ENCODE peak calls at places on chromosomes 12 and 14, in four cellular contexts. One of them, this sample, is unnamed.

GRCh38 chr12:44053550-44054243 is 217.8 kb downstream of the TMEM117 start:
- DNase-seq in Peyer's patch: no peak
- DNase-seq in neural crest cell: no peak
- DNase-seq in AG04450: no peak
- DNase-seq in this sample: no peak

GRCh38 chr14:83611906-83612305 is 1918.0 kb upstream of the FLRT2 start:
- DNase-seq in Peyer's patch: no peak
- DNase-seq in neural crest cell: no peak
- DNase-seq in AG04450: no peak
- DNase-seq in this sample: no peak

GRCh38 chr12:68497702-68498101 is 113.0 kb upstream of the RAP1B start:
- DNase-seq in Peyer's patch: no peak
- DNase-seq in neural crest cell: no peak
- DNase-seq in AG04450: peak; percentile 26
- DNase-seq in this sample: no peak

GRCh38 chr12:115998119-115998633 is 279.3 kb downstream of the MED13L start:
- DNase-seq in Peyer's patch: peak; percentile 61
- DNase-seq in neural crest cell: no peak
- DNase-seq in AG04450: peak; percentile 27
- DNase-seq in this sample: no peak

GRCh38 chr14:68137704-68138619 is 318.4 kb downstream of the RAD51B start:
- DNase-seq in Peyer's patch: peak; percentile 72
- DNase-seq in neural crest cell: peak; percentile 61
- DNase-seq in AG04450: peak; percentile 80
- DNase-seq in this sample: peak; percentile 77

GRCh38 chr12:98954506-98954905 is 309.4 kb downstream of the APAF1 start:
- DNase-seq in Peyer's patch: no peak
- DNase-seq in neural crest cell: no peak
- DNase-seq in AG04450: no peak
- DNase-seq in this sample: no peak

GRCh38 chr12:119693006-119693405 is 25.1 kb downstream of the PRKAB1 start:
- DNase-seq in Peyer's patch: peak; percentile 83
- DNase-seq in neural crest cell: no peak
- DNase-seq in AG04450: peak; percentile 52
- DNase-seq in this sample: no peak

GRCh38 chr12:66236969-66237368 is 48.0 kb downstream of the IRAK3 start:
- DNase-seq in Peyer's patch: no peak
- DNase-seq in neural crest cell: no peak
- DNase-seq in AG04450: no peak
- DNase-seq in this sample: no peak

GRCh38 chr12:64625243-64626077 is 15.2 kb downstream of the RASSF3 start:
- DNase-seq in Peyer's patch: peak; percentile 71
- DNase-seq in neural crest cell: no peak
- DNase-seq in AG04450: peak; percentile 76
- DNase-seq in this sample: no peak

GRCh38 chr12:19572920-19573558 is 133.7 kb downstream of the AEBP2 start:
- DNase-seq in Peyer's patch: no peak
- DNase-seq in neural crest cell: peak; percentile 9
- DNase-seq in AG04450: no peak
- DNase-seq in this sample: peak; percentile 61

GRCh38 chr12:94266796-94267529 is 118.6 kb downstream of the PLXNC1 start:
- DNase-seq in Peyer's patch: no peak
- DNase-seq in neural crest cell: no peak
- DNase-seq in AG04450: peak; percentile 43
- DNase-seq in this sample: no peak

GRCh38 chr12:12399906-12400305 is 43.0 kb downstream of the BORCS5 start:
- DNase-seq in Peyer's patch: no peak
- DNase-seq in neural crest cell: no peak
- DNase-seq in AG04450: no peak
- DNase-seq in this sample: no peak

GRCh38 chr12:12396727-12397126 is 39.8 kb downstream of the BORCS5 start:
- DNase-seq in Peyer's patch: no peak
- DNase-seq in neural crest cell: no peak
- DNase-seq in AG04450: no peak
- DNase-seq in this sample: no peak

GRCh38 chr12:12399161-12399560 is 42.3 kb downstream of the BORCS5 start:
- DNase-seq in Peyer's patch: no peak
- DNase-seq in neural crest cell: no peak
- DNase-seq in AG04450: no peak
- DNase-seq in this sample: no peak

GRCh38 chr12:12397184-12397583 is 40.3 kb downstream of the BORCS5 start:
- DNase-seq in Peyer's patch: no peak
- DNase-seq in neural crest cell: no peak
- DNase-seq in AG04450: no peak
- DNase-seq in this sample: no peak

DNA sequence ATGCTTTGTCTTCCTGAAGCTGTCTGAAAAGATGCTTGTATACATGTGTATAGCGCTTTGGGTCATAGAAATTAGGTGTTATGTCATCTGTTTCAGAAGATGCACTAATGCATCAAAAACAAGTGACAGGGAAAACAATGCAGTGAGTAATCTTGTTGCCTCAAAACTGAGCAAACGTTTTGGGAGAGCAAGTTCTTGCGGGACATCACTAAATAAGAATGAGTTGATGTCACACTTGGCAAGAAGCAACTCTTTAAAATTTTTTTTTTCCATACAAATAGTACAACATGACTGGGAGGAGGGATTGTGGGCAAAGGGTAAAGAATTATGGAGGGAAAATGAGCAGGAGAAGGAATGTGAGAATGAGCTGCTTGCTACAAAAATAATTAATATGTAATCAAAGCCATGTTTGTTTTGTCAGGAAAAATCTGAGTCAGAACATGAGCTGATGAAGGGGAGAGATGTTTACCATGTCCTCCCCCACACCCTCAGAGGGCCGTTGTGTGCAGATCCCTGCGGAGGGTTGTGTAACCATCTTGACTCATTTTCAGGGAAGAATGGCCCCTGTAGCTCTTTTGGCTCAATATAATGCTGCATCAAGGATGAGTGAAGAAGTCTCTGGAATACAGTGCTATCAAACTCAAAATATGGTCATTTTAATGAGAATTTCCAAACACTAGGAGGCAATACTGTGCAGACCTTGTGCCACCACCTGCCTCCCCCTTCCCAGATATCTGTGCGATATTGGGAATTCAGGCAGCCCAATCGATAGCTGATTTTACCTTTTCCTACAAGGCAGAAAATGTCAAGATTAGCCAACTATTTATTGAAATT is 41.4 kb downstream of the BORCS5 start:
- DNase-seq in Peyer's patch: peak; percentile 60
- DNase-seq in neural crest cell: no peak
- DNase-seq in AG04450: peak; percentile 89
- DNase-seq in this sample: no peak
- TF ChIP-seq CTCF in Peyer's patch: no peak
- TF ChIP-seq CTCF in neural crest cell: no peak
- TF ChIP-seq CTCF in AG04450: peak; percentile 14
- TF ChIP-seq CTCF in this sample: no peak

GRCh38 chr14:57189070-57189469 is 79.6 kb downstream of the EXOC5 start:
- DNase-seq in Peyer's patch: no peak
- DNase-seq in neural crest cell: no peak
- DNase-seq in AG04450: no peak
- DNase-seq in this sample: no peak
- TF ChIP-seq CTCF in Peyer's patch: no peak
- TF ChIP-seq CTCF in neural crest cell: peak; percentile 47
- TF ChIP-seq CTCF in AG04450: no peak
- TF ChIP-seq CTCF in this sample: no peak

DNA sequence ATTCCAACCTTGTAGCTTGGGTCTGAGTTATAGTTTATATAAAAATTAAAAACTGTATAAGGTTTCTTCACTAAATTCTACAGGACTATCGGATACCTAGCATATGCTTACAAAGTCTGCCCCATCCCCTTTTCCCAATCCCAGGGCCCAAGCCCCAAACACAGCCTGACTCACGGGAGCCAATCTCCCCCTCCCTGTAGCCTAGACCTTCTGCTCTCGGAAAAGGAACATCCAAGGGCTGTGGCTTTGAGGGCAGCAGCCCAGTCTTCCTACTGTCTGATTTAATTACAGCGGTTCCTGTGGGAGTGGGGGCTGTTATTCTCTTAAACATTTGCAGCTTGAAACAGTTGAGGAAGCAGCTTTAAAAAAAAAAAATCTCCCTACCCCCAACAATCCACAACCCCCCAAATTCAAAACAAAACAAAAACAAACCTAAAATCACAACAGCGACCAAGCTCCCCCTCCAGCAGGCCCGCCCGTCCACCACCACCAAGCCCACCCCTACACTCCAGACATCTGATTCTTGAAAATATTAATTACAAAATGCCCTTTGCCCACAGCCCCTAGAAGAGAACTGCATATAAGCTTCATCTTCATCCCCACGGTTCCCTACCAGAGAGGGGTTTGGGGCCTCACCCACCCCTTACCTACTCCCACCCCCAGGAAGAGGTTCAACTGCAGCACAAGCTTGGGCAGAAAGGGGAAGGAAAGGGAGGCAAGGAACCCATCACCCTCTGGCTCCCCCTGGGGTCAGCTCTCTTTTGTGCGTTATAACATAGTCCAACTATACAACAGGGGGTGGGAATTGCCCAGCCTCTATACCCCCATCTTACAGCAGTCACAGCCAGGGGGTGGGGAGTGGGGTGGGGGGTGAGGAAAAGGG is 1.1 kb upstream of the PRKAG1 start:
- DNase-seq in Peyer's patch: no peak
- DNase-seq in neural crest cell: no peak
- DNase-seq in AG04450: no peak
- DNase-seq in this sample: peak; percentile 54
- TF ChIP-seq CTCF in Peyer's patch: no peak
- TF ChIP-seq CTCF in neural crest cell: peak; percentile 48
- TF ChIP-seq CTCF in AG04450: peak; percentile 49
- TF ChIP-seq CTCF in this sample: peak; percentile 25

GRCh38 chr12:26798013-26798412 is 35.0 kb downstream of the ITPR2 start:
- DNase-seq in Peyer's patch: no peak
- DNase-seq in neural crest cell: no peak
- DNase-seq in AG04450: peak; percentile 78
- DNase-seq in this sample: no peak
- TF ChIP-seq CTCF in Peyer's patch: no peak
- TF ChIP-seq CTCF in neural crest cell: no peak
- TF ChIP-seq CTCF in AG04450: no peak
- TF ChIP-seq CTCF in this sample: no peak

GRCh38 chr14:89241934-89242670 is 174.9 kb downstream of the FOXN3 start:
- DNase-seq in Peyer's patch: no peak
- DNase-seq in neural crest cell: no peak
- DNase-seq in AG04450: no peak
- DNase-seq in this sample: no peak

GRCh38 chr14:89236846-89237245 is 180.2 kb downstream of the FOXN3 start:
- DNase-seq in Peyer's patch: no peak
- DNase-seq in neural crest cell: no peak
- DNase-seq in AG04450: no peak
- DNase-seq in this sample: no peak

GRCh38 chr14:89240414-89240813 is 176.6 kb downstream of the FOXN3 start:
- DNase-seq in Peyer's patch: no peak
- DNase-seq in neural crest cell: no peak
- DNase-seq in AG04450: peak; percentile 11
- DNase-seq in this sample: no peak

GRCh38 chr14:89241265-89241664 is 175.8 kb downstream of the FOXN3 start:
- DNase-seq in Peyer's patch: no peak
- DNase-seq in neural crest cell: no peak
- DNase-seq in AG04450: no peak
- DNase-seq in this sample: no peak

GRCh38 chr14:89237923-89238529 is 179.0 kb downstream of the FOXN3 start:
- DNase-seq in Peyer's patch: no peak
- DNase-seq in neural crest cell: no peak
- DNase-seq in AG04450: no peak
- DNase-seq in this sample: no peak
- TF ChIP-seq CTCF in Peyer's patch: no peak
- TF ChIP-seq CTCF in neural crest cell: peak; percentile 50
- TF ChIP-seq CTCF in AG04450: peak; percentile 45
- TF ChIP-seq CTCF in this sample: no peak

GRCh38 chr14:35252485-35252884 is 39.7 kb upstream of the PSMA6 start:
- DNase-seq in Peyer's patch: no peak
- DNase-seq in neural crest cell: no peak
- DNase-seq in AG04450: no peak
- DNase-seq in this sample: no peak
- TF ChIP-seq CTCF in Peyer's patch: no peak
- TF ChIP-seq CTCF in neural crest cell: no peak
- TF ChIP-seq CTCF in AG04450: no peak
- TF ChIP-seq CTCF in this sample: no peak

GRCh38 chr12:102874819-102875218 is 42.2 kb downstream of the PAH start:
- DNase-seq in Peyer's patch: no peak
- DNase-seq in neural crest cell: no peak
- DNase-seq in AG04450: no peak
- DNase-seq in this sample: no peak

GRCh38 chr12:102873077-102873476 is 44.0 kb downstream of the PAH start:
- DNase-seq in Peyer's patch: no peak
- DNase-seq in neural crest cell: no peak
- DNase-seq in AG04450: no peak
- DNase-seq in this sample: no peak

GRCh38 chr12:102880783-102881182 is 36.3 kb downstream of the PAH start:
- DNase-seq in Peyer's patch: no peak
- DNase-seq in neural crest cell: no peak
- DNase-seq in AG04450: no peak
- DNase-seq in this sample: no peak

GRCh38 chr12:102879144-102879763 is 37.8 kb downstream of the PAH start:
- DNase-seq in Peyer's patch: no peak
- DNase-seq in neural crest cell: peak; percentile 29
- DNase-seq in AG04450: no peak
- DNase-seq in this sample: peak; percentile 53

DNA sequence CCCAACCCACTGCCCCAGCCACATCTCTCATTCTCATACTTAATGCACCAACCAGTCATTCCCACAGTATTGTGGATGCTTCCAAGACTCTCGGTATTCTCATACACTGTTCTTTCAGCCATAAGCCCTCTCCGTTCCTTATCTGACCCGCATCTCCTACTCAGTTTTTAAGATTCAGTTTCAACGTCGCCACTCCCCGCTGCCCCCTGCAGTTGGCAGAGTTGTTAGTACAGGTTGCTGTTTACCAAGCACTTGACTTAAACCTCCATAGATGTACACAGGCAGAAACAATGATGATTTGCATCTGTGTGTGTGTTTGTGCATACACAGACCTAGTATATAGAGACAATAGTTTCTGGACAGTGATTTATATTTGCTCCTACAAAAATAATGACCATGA is 40.2 kb downstream of the PAH start:
- DNase-seq in Peyer's patch: no peak
- DNase-seq in neural crest cell: no peak
- DNase-seq in AG04450: no peak
- DNase-seq in this sample: peak; percentile 54
- TF ChIP-seq CTCF in Peyer's patch: no peak
- TF ChIP-seq CTCF in neural crest cell: peak; percentile 41
- TF ChIP-seq CTCF in AG04450: no peak
- TF ChIP-seq CTCF in this sample: peak; percentile 29

GRCh38 chr14:85867450-85867849 is 337.5 kb downstream of the FLRT2 start:
- DNase-seq in Peyer's patch: no peak
- DNase-seq in neural crest cell: no peak
- DNase-seq in AG04450: no peak
- DNase-seq in this sample: no peak
- TF ChIP-seq CTCF in Peyer's patch: no peak
- TF ChIP-seq CTCF in neural crest cell: peak; percentile 33
- TF ChIP-seq CTCF in AG04450: no peak
- TF ChIP-seq CTCF in this sample: no peak

GRCh38 chr12:2108166-2108565 is 55.4 kb downstream of the CACNA1C start:
- DNase-seq in Peyer's patch: no peak
- DNase-seq in neural crest cell: no peak
- DNase-seq in AG04450: no peak
- DNase-seq in this sample: no peak
- TF ChIP-seq CTCF in Peyer's patch: no peak
- TF ChIP-seq CTCF in neural crest cell: no peak
- TF ChIP-seq CTCF in AG04450: no peak
- TF ChIP-seq CTCF in this sample: no peak

This sample was measured in glutamatergic neuron.